ENCODE peak calls at places on chromosomes 3 and 15, in six cellular contexts. W is heart left ventricle, J is NB4, G is esophagus muscularis mucosa, A is body of pancreas, P is A549. L is an unnamed sample.

GRCh38 chr3:159185443-159186050 is 383.7 kb downstream of the MFSD1 start:
- DNase-seq in W (no peak), J (no peak), A (no peak), P (no peak), G (no peak), L (no peak)

GRCh38 chr3:164397462-164397861 is 680.8 kb downstream of the SI start:
- DNase-seq in J (no peak), A (no peak), P (no peak), G (no peak), W (no peak), L (no peak)

GRCh38 chr3:14234197-14235002 is 55.8 kb downstream of the LSM3 start:
- DNase-seq in A (no peak), G (no peak), W (peak), P (no peak), J (no peak), L (no peak)

GRCh38 chr3:53074366-53074696 is 28.5 kb upstream of the SFMBT1 start:
- DNase-seq in P (no peak), G (no peak), W (no peak), J (no peak), A (no peak), L (no peak)

GRCh38 chr3:48143567-48143966 is 44.6 kb downstream of the CDC25A start:
- DNase-seq in A (no peak), G (no peak), J (no peak), W (no peak), P (no peak), L (no peak)

GRCh38 chr3:12869025-12869695 is 27.8 kb upstream of the RPL32 start:
- DNase-seq in W (peak), J (no peak), A (peak), G (no peak), P (no peak), L (peak)

GRCh38 chr15:41506796-41507341 is 6.8 kb downstream of the LTK start:
- DNase-seq in A (no peak), G (no peak), J (peak), W (no peak), P (no peak), L (no peak)

GRCh38 chr3:78986702-78987101 is 781.1 kb downstream of the ROBO1 start:
- DNase-seq in G (no peak), J (no peak), A (no peak), W (no peak), P (no peak), L (no peak)

GRCh38 chr3:152444029-152444641 is 175.4 kb downstream of the MBNL1 start:
- DNase-seq in G (no peak), W (no peak), J (peak), A (no peak), P (peak), L (peak)

GRCh38 chr3:150528359-150528797 is 17.9 kb downstream of the SERP1 start:
- DNase-seq in P (peak), A (no peak), J (peak), W (no peak), G (no peak), L (peak)

GRCh38 chr15:88621789-88622604 is 857 bp downstream of the AEN start:
- DNase-seq in G (no peak), W (no peak), P (peak), A (no peak), J (peak), L (peak)

GRCh38 chr3:185656321-185656840 is 70.3 kb downstream of the SENP2 start:
- DNase-seq in P (no peak), A (peak), W (no peak), G (peak), J (no peak), L (no peak)

GRCh38 chr3:183244219-183244618 is 8.8 kb upstream of the B3GNT5 start:
- DNase-seq in A (peak), P (no peak), G (no peak), J (peak), W (peak), L (no peak)

GRCh38 chr15:100732359-100733055 is 130.1 kb downstream of the ASB7 start:
- DNase-seq in W (no peak), G (no peak), P (no peak), A (no peak), J (no peak), L (no peak)

GRCh38 chr15:57505056-57505713 is 86.5 kb upstream of the MYZAP start:
- DNase-seq in G (no peak), J (no peak), P (peak), W (no peak), A (peak), L (no peak)

GRCh38 chr3:127610105-127610504 is 11.9 kb downstream of the MCM2 start:
- DNase-seq in A (no peak), J (no peak), P (no peak), G (no peak), W (no peak), L (no peak)

GRCh38 chr3:135752851-135753250 is 212.7 kb upstream of the PPP2R3A start:
- DNase-seq in W (no peak), G (peak), P (no peak), A (no peak), J (peak), L (no peak)

GRCh38 chr3:194300392-194300758 is 50.8 kb downstream of the CPN2 start:
- DNase-seq in A (peak), W (peak), G (no peak), J (no peak), P (no peak), L (no peak)

GRCh38 chr3:131535596-131535995 is 32.8 kb upstream of the MRPL3 start:
- DNase-seq in W (no peak), J (no peak), P (no peak), A (no peak), G (no peak), L (no peak)

DNA sequence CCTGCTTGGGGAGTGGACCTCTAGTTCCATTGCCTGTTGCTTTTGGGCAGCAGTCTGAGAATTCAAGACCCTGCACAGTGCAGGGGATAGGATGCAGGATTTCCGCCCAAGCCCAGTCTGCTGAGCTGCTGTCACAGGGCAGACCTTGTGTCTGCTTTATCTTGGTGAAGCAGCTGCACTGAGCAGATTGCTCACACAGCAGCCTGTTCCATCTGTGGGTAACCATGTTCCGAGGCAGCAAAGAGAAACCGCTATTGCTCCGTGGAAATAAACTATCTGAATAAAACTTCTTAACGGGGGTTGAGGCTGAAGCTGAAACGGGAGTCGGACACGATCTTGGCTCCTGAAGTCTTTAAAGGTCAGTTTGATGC is 202.3 kb downstream of the AKAP13 start:
- DNase-seq in W (peak), J (no peak), P (no peak), G (no peak), A (peak), L (peak)
- TF ChIP-seq POLR2A in W (no peak), J (no peak), P (no peak), G (peak), A (peak), L (peak)

GRCh38 chr15:72238586-72238985 is 7.6 kb upstream of the PKM start:
- DNase-seq in P (no peak), A (no peak), G (no peak), J (no peak), W (no peak), L (no peak)

GRCh38 chr15:72236381-72237285 is 5.6 kb upstream of the PKM start:
- DNase-seq in G (no peak), P (no peak), A (no peak), W (no peak), J (no peak), L (no peak)

GRCh38 chr15:72235298-72235697 is 4.3 kb upstream of the PKM start:
- DNase-seq in W (no peak), G (no peak), A (no peak), P (no peak), J (no peak), L (no peak)

GRCh38 chr15:72239652-72240051 is 8.7 kb upstream of the PKM start:
- DNase-seq in P (no peak), J (no peak), G (no peak), A (no peak), W (no peak), L (no peak)

DNA sequence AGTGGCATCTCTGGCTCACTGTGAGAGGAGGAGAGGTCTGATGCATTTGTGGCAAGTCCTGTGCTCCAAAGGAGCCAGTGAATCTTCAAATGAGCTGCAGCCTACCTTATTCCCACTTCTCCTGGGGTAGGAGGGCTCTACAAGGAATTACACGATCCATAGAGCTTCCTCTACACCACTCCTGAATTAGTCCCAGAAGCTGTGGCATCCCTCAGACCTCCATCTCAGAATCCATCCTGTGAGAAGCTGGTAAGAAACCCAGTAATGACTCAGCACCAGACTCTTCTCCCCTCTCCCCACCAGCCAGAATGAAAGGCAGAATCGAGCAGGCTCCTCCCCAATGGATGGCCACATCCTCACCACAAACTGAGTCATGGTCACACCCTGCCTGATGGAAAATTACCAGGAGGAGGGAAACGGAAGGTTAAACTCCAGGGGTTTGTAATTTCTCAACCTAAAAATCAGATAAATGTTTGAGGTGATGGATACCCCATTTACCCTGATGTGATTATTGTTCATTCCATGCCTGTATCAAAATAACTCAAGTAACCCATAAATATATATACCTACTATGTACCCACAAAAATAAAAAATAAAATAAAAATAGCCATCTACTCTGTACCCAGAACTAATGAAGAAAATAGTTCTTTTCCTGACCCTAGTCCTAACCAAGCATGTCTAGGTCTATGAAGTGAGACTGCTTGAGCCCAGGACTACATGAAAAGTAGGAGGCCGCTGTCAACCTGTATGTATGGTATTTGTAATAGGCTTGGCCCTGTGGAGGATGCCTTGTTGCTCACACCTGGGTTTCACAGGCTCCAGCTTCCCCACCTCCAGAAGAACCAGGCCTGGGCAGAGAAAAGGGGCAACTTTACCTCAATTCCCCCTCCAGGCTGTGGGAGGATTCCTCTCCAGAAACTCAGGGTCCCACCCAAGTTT is 6.6 kb upstream of the PKM start:
- DNase-seq in J (peak), W (no peak), G (peak), P (peak), A (peak), L (peak)
- TF ChIP-seq POLR2A in J (peak), W (no peak), G (no peak), P (peak), A (no peak), L (peak)

GRCh38 chr3:5036858-5037257 is 57.6 kb downstream of the BHLHE40 start:
- DNase-seq in G (no peak), W (no peak), A (no peak), P (no peak), J (peak), L (no peak)

GRCh38 chr3:5036536-5036833 is 57.2 kb downstream of the BHLHE40 start:
- DNase-seq in G (no peak), A (no peak), P (no peak), W (no peak), J (no peak), L (no peak)

GRCh38 chr3:5037828-5038227 is 58.6 kb downstream of the BHLHE40 start:
- DNase-seq in G (no peak), W (no peak), A (no peak), J (peak), P (no peak), L (no peak)

GRCh38 chr3:5039585-5039984 is 60.3 kb downstream of the BHLHE40 start:
- DNase-seq in G (no peak), A (no peak), W (no peak), J (no peak), P (no peak), L (no peak)

DNA sequence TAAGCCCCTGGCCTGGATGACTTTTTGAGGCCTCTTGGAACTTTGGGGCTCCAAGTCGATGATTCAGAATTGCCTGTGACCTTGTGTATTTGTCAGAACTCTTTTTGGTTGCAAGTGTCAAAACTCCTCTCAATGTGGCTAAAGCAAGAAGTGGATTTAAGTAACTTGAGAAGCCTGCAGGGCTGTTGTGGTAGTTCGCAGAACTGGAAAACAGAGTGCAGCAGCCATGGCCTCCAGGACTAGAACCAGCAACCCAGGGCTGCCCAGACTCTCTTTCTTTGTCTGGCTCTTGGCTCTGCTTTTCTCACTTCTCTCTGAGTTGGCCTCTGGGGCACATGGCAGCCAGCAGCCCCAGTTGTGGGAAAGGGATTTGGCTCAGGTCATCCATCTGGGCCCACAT is 59.0 kb downstream of the BHLHE40 start:
- DNase-seq in G (no peak), W (no peak), J (peak), P (no peak), A (no peak), L (no peak)
- TF ChIP-seq POLR2A in G (no peak), W (no peak), J (no peak), P (no peak), A (no peak), L (no peak)

DNA sequence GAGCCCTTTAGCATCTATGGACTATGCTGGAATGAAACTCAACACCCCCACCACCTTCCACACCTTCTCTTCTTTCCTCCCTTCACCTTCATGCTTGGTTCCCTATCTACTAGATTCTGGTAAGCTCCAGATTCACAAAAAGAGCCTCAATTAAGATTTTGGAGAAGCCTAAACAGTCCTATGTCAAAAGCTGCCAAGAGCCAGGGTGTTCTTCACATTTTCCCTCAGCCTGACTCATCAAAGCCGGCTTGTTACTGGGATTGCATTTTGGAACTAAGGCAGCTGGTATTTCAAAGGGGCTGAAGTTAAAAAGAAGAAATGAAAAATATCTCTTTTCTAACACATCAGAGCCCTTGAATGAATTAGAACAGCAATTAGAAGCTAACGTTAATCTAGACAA is 247.7 kb downstream of the MYRIP start:
- DNase-seq in P (no peak), A (no peak), J (no peak), G (no peak), W (no peak), L (no peak)
- TF ChIP-seq POLR2A in P (no peak), A (no peak), J (no peak), G (no peak), W (no peak), L (no peak)

GRCh38 chr15:99054892-99055291 is 47.3 kb upstream of the PGPEP1L start:
- DNase-seq in G (no peak), J (no peak), W (no peak), P (no peak), A (no peak), L (no peak)

GRCh38 chr15:99054025-99054387 is 46.4 kb upstream of the PGPEP1L start:
- DNase-seq in W (peak), A (no peak), J (no peak), P (no peak), G (no peak), L (no peak)

GRCh38 chr15:99055555-99056134 is 48.1 kb upstream of the PGPEP1L start:
- DNase-seq in A (no peak), J (no peak), P (no peak), W (no peak), G (no peak), L (no peak)

GRCh38 chr15:99052205-99052604 is 44.6 kb upstream of the PGPEP1L start:
- DNase-seq in A (no peak), W (no peak), P (no peak), J (peak), G (no peak), L (no peak)

GRCh38 chr15:99053380-99054024 is 45.9 kb upstream of the PGPEP1L start:
- DNase-seq in J (no peak), G (peak), W (no peak), P (no peak), A (no peak), L (no peak)
- TF ChIP-seq POLR2A in J (no peak), G (no peak), W (no peak), P (no peak), A (no peak), L (no peak)

DNA sequence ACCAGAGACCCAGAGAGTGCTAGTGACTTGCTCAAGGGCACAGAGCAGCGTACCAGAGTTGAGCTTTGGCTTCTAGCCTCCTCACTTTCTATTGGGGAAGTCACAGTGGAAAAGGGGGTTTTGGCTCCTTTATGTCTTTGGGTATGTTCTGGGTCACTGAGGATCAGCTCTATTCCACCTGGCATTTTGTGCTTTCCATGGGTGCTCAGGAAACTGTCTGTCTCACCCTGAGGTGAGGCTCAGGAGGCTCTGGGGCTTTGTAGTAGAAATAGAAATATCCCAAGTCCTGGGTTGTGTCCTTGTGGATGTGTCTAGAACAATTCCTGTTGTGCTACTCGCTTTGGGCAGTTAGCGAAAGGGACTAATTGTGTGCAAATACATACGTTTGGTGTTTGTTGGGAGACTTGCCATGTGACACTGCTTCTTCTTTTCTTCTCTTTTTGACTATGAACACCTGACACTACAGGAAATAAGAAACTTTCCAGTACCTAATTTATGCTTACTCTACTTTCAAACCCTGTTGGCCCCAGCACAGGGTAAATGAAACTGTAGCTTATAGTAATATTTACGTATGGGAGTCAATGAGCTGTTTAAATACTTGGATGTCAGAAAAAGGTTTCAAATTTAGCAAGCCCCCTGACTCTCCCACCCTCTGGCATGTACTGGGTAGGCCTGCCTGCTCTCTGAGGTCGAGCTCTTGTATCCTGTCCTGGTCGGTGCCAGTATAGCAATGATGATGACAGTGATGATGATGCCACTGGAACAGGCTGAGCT is 35.6 kb downstream of the SMAD3 start:
- DNase-seq in W (no peak), A (no peak), J (no peak), P (no peak), G (no peak), L (no peak)
- TF ChIP-seq POLR2A in W (no peak), A (no peak), J (no peak), P (no peak), G (no peak), L (no peak)

GRCh38 chr15:31326729-31327673 is at the start of gene KLF13:
- DNase-seq in J (no peak), P (peak), G (no peak), W (peak), A (peak), L (peak)
- TF ChIP-seq POLR2A in J (peak), P (peak), G (peak), W (peak), A (no peak), L (peak)

DNA sequence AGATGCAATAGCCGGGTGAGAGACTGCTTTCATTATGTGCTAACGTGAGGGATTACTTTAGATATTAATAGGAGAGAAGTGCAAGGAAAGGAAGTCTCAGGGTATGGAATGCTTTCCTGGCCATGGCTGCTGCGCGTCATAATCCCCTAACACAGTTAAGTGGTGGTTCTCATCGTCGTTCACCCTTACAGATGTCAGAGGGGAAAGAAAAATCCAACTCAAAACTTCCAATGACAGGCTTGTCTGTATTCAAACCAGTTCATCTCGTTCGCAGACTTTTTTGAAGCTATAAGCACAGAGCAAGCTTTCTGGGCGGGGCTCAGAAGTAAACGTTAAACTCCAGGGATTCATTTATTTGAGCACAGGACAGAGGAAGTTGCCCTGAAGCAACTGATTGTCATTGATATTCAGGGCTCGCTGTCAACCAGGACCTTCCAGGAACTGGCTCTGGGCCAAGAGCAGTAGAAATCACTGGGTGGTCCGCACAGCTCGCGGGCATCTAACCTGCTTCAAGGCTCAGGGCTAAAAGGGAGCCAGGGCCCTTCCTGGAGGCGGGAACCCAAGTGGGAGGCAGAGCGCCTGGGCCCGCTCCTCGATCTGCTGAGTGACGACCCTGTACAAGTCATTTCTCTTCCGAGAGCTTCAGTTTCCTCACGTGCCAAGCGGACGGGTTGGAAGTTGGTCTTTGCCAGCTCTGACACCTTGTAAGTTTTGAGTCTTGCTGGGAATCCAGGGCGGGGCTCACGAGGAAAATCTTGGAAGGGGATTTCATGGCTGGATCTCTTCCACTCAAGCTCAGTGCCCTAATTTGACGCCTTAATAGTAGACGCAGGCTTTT is 1.1 kb upstream of the LPP start:
- DNase-seq in P (peak), J (peak), A (peak), W (no peak), G (no peak), L (no peak)
- TF ChIP-seq POLR2A in P (no peak), J (no peak), A (no peak), W (no peak), G (no peak), L (no peak)

GRCh38 chr15:56365075-56365711 is at the start of gene TEX9:
- DNase-seq in A (peak), P (peak), G (no peak), J (peak), W (peak), L (peak)
- TF ChIP-seq POLR2A in A (peak), P (peak), G (no peak), J (no peak), W (no peak), L (peak)

L was measured in erythroblast.